ENCODE peak calls at places on chromosomes 2 and 18, in seven cellular contexts. One of them, this sample, is unnamed. For H3K27me3 and H3K9me3, the result is how much of the 10 kb centered on the place peaks cover.

GRCh38 chr2:213306320-213306942 is 22.2 kb downstream of the SPAG16 start:
- DNase-seq in right cardiac atrium: peak
- DNase-seq in right lobe of liver: peak
- DNase-seq in right atrium auricular region: no peak
- DNase-seq in IMR-90: peak
- DNase-seq in RWPE2: no peak
- DNase-seq in cardiac muscle cell: no peak
- DNase-seq in this sample: peak

GRCh38 chr2:156999657-157000056 is 257.8 kb upstream of the GALNT5 start:
- DNase-seq in right cardiac atrium: no peak
- DNase-seq in right lobe of liver: no peak
- DNase-seq in right atrium auricular region: no peak
- DNase-seq in IMR-90: no peak
- DNase-seq in RWPE2: no peak
- DNase-seq in cardiac muscle cell: no peak
- DNase-seq in this sample: no peak

GRCh38 chr2:111673526-111673925 is 210.5 kb downstream of the ANAPC1 start:
- DNase-seq in right cardiac atrium: no peak
- DNase-seq in right lobe of liver: peak
- DNase-seq in right atrium auricular region: peak
- DNase-seq in IMR-90: no peak
- DNase-seq in RWPE2: no peak
- DNase-seq in cardiac muscle cell: peak
- DNase-seq in this sample: no peak

GRCh38 chr2:72915907-72916742 is 1.2 kb upstream of the EMX1 start:
- DNase-seq in right cardiac atrium: peak
- DNase-seq in right lobe of liver: peak
- DNase-seq in right atrium auricular region: no peak
- DNase-seq in IMR-90: no peak
- DNase-seq in RWPE2: no peak
- DNase-seq in cardiac muscle cell: peak
- DNase-seq in this sample: peak

GRCh38 chr18:5977022-5977421 is 81.7 kb upstream of the TMEM200C start:
- DNase-seq in right cardiac atrium: no peak
- DNase-seq in right lobe of liver: no peak
- DNase-seq in right atrium auricular region: no peak
- DNase-seq in IMR-90: no peak
- DNase-seq in RWPE2: no peak
- DNase-seq in cardiac muscle cell: no peak
- DNase-seq in this sample: no peak

GRCh38 chr18:76416935-76417334 is 78.1 kb downstream of the ZNF516 start:
- DNase-seq in right cardiac atrium: no peak
- DNase-seq in right lobe of liver: no peak
- DNase-seq in right atrium auricular region: no peak
- DNase-seq in IMR-90: peak
- DNase-seq in RWPE2: no peak
- DNase-seq in cardiac muscle cell: no peak
- DNase-seq in this sample: no peak

GRCh38 chr18:75062297-75062886 is 146.5 kb downstream of the PTGR3 start:
- DNase-seq in right cardiac atrium: no peak
- DNase-seq in right lobe of liver: no peak
- DNase-seq in right atrium auricular region: no peak
- DNase-seq in IMR-90: no peak
- DNase-seq in RWPE2: no peak
- DNase-seq in cardiac muscle cell: no peak
- DNase-seq in this sample: no peak

GRCh38 chr2:216740557-216741222 is 45.3 kb upstream of the IGFBP5 start:
- DNase-seq in right cardiac atrium: peak
- DNase-seq in right lobe of liver: peak
- DNase-seq in right atrium auricular region: no peak
- DNase-seq in IMR-90: peak
- DNase-seq in RWPE2: no peak
- DNase-seq in cardiac muscle cell: no peak
- DNase-seq in this sample: no peak

GRCh38 chr2:173043466-173043865 is 32.2 kb upstream of the MAP3K20 start:
- DNase-seq in right cardiac atrium: peak
- DNase-seq in right lobe of liver: peak
- DNase-seq in right atrium auricular region: no peak
- DNase-seq in IMR-90: no peak
- DNase-seq in RWPE2: no peak
- DNase-seq in cardiac muscle cell: no peak
- DNase-seq in this sample: no peak

GRCh38 chr18:50080932-50081560 is 113.9 kb downstream of the MYO5B start:
- DNase-seq in right cardiac atrium: no peak
- DNase-seq in right lobe of liver: no peak
- DNase-seq in right atrium auricular region: no peak
- DNase-seq in IMR-90: no peak
- DNase-seq in RWPE2: no peak
- DNase-seq in cardiac muscle cell: no peak
- DNase-seq in this sample: no peak

GRCh38 chr2:240816584-240817495 is 3.2 kb downstream of the KIF1A start:
- DNase-seq in right cardiac atrium: peak
- DNase-seq in right lobe of liver: no peak
- DNase-seq in right atrium auricular region: no peak
- DNase-seq in IMR-90: no peak
- DNase-seq in RWPE2: no peak
- DNase-seq in cardiac muscle cell: no peak
- DNase-seq in this sample: peak

GRCh38 chr2:203534486-203535077 is 519 bp downstream of the RAPH1 start:
- DNase-seq in right cardiac atrium: peak
- DNase-seq in right lobe of liver: peak
- DNase-seq in right atrium auricular region: no peak
- DNase-seq in IMR-90: no peak
- DNase-seq in RWPE2: peak
- DNase-seq in cardiac muscle cell: peak
- DNase-seq in this sample: no peak

GRCh38 chr18:46113751-46114150 is 9.6 kb downstream of the HAUS1 start:
- DNase-seq in right cardiac atrium: no peak
- DNase-seq in right lobe of liver: no peak
- DNase-seq in right atrium auricular region: no peak
- DNase-seq in IMR-90: no peak
- DNase-seq in RWPE2: no peak
- DNase-seq in cardiac muscle cell: no peak
- DNase-seq in this sample: no peak

GRCh38 chr2:15763106-15763821 is 171.6 kb downstream of the DDX1 start:
- DNase-seq in right cardiac atrium: no peak
- DNase-seq in right lobe of liver: no peak
- DNase-seq in right atrium auricular region: peak
- DNase-seq in IMR-90: no peak
- DNase-seq in RWPE2: no peak
- DNase-seq in cardiac muscle cell: no peak
- DNase-seq in this sample: no peak

GRCh38 chr2:66435963-66436362 is 1.0 kb downstream of the MEIS1 start:
- DNase-seq in right cardiac atrium: no peak
- DNase-seq in right lobe of liver: no peak
- DNase-seq in right atrium auricular region: no peak
- DNase-seq in IMR-90: no peak
- DNase-seq in RWPE2: no peak
- DNase-seq in cardiac muscle cell: no peak
- DNase-seq in this sample: no peak
- H3K27me3 ChIP-seq in right cardiac atrium: under half
- H3K27me3 ChIP-seq in right lobe of liver: under half
- H3K27me3 ChIP-seq in right atrium auricular region: under half
- H3K27me3 ChIP-seq in IMR-90: under half
- H3K27me3 ChIP-seq in RWPE2: under half
- H3K27me3 ChIP-seq in cardiac muscle cell: under half
- H3K27me3 ChIP-seq in this sample: under half

DNA sequence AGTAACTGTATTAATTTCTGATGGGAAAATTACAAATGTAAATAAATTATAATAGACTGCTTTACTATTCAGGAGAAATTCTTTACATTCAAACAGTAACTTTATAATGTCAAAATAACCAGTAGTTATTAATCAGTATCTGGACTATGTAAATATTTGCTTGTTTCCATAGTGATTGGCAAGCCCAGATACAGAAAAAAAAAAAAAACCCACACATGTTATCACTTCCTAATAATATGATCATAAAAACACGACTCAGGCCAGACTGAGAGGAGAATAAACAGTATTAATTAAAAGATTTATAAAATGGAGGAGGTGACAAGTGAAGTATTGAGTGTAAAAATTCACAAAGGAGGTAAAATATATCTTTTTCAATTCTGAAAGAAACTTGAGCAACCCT is 476.1 kb downstream of the TXNL1 start:
- DNase-seq in right cardiac atrium: no peak
- DNase-seq in right lobe of liver: no peak
- DNase-seq in right atrium auricular region: no peak
- DNase-seq in IMR-90: peak
- DNase-seq in RWPE2: no peak
- DNase-seq in cardiac muscle cell: no peak
- DNase-seq in this sample: no peak
- H3K9me3 ChIP-seq in right cardiac atrium: under half
- H3K9me3 ChIP-seq in right lobe of liver: under half
- H3K9me3 ChIP-seq in right atrium auricular region: under half
- H3K9me3 ChIP-seq in IMR-90: under half
- H3K9me3 ChIP-seq in RWPE2: under half
- H3K9me3 ChIP-seq in cardiac muscle cell: under half
- H3K9me3 ChIP-seq in this sample: under half

GRCh38 chr18:48121752-48122151 is 191.3 kb upstream of the SMAD2 start:
- DNase-seq in right cardiac atrium: no peak
- DNase-seq in right lobe of liver: no peak
- DNase-seq in right atrium auricular region: no peak
- DNase-seq in IMR-90: no peak
- DNase-seq in RWPE2: no peak
- DNase-seq in cardiac muscle cell: no peak
- DNase-seq in this sample: no peak
- H3K27me3 ChIP-seq in right cardiac atrium: under half
- H3K27me3 ChIP-seq in right lobe of liver: under half
- H3K27me3 ChIP-seq in right atrium auricular region: under half
- H3K27me3 ChIP-seq in IMR-90: under half
- H3K27me3 ChIP-seq in RWPE2: under half
- H3K27me3 ChIP-seq in cardiac muscle cell: under half
- H3K27me3 ChIP-seq in this sample: under half

GRCh38 chr2:112841399-112842044 is 4.9 kb upstream of the IL1B start:
- DNase-seq in right cardiac atrium: no peak
- DNase-seq in right lobe of liver: no peak
- DNase-seq in right atrium auricular region: no peak
- DNase-seq in IMR-90: no peak
- DNase-seq in RWPE2: no peak
- DNase-seq in cardiac muscle cell: no peak
- DNase-seq in this sample: no peak
- H3K9me3 ChIP-seq in right cardiac atrium: under half
- H3K9me3 ChIP-seq in right lobe of liver: under half
- H3K9me3 ChIP-seq in right atrium auricular region: under half
- H3K9me3 ChIP-seq in IMR-90: under half
- H3K9me3 ChIP-seq in RWPE2: under half
- H3K9me3 ChIP-seq in cardiac muscle cell: under half
- H3K9me3 ChIP-seq in this sample: under half

GRCh38 chr2:176555781-176556180 is 286.5 kb downstream of the MTX2 start:
- DNase-seq in right cardiac atrium: no peak
- DNase-seq in right lobe of liver: no peak
- DNase-seq in right atrium auricular region: no peak
- DNase-seq in IMR-90: no peak
- DNase-seq in RWPE2: no peak
- DNase-seq in cardiac muscle cell: no peak
- DNase-seq in this sample: no peak

GRCh38 chr2:176554107-176555048 is 285.1 kb downstream of the MTX2 start:
- DNase-seq in right cardiac atrium: no peak
- DNase-seq in right lobe of liver: no peak
- DNase-seq in right atrium auricular region: peak
- DNase-seq in IMR-90: peak
- DNase-seq in RWPE2: no peak
- DNase-seq in cardiac muscle cell: peak
- DNase-seq in this sample: no peak

GRCh38 chr2:176553685-176554106 is 284.5 kb downstream of the MTX2 start:
- DNase-seq in right cardiac atrium: peak
- DNase-seq in right lobe of liver: peak
- DNase-seq in right atrium auricular region: peak
- DNase-seq in IMR-90: peak
- DNase-seq in RWPE2: peak
- DNase-seq in cardiac muscle cell: peak
- DNase-seq in this sample: peak

GRCh38 chr2:176555112-176555511 is 285.9 kb downstream of the MTX2 start:
- DNase-seq in right cardiac atrium: no peak
- DNase-seq in right lobe of liver: no peak
- DNase-seq in right atrium auricular region: no peak
- DNase-seq in IMR-90: no peak
- DNase-seq in RWPE2: no peak
- DNase-seq in cardiac muscle cell: no peak
- DNase-seq in this sample: no peak

DNA sequence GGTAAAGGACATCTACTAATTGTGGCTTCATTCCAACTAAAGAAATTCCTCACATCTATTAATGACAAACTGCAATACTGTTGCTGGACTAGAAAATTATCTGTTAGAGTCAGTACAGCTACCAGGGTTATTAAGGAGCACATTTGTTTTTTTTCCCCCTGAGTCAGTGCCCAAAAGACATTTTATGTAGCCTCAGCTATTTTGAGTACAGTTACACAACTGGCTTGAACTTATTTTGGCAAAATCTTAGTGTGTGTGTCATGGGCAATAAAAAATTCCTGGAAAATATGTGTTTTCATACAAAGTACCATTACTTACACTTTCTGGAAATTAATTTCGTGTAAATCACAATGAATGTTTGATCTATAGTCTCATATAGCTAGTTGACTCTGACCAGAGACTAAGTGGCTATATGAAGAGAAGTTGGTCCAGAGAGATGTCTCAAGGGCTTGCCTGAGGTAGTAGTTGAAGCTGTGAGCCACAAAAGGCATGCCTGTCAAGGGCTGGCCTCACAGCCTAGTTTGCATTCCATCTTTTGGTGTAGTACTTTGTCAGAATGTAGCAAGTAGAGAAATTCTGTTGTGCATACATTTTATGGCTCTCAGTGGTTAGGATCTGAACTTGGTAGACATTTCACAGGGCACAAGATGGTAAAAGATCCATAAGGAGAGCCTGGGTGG is 283.4 kb downstream of the MTX2 start:
- DNase-seq in right cardiac atrium: no peak
- DNase-seq in right lobe of liver: no peak
- DNase-seq in right atrium auricular region: no peak
- DNase-seq in IMR-90: peak
- DNase-seq in RWPE2: no peak
- DNase-seq in cardiac muscle cell: no peak
- DNase-seq in this sample: peak
- H3K27me3 ChIP-seq in right cardiac atrium: under half
- H3K27me3 ChIP-seq in right lobe of liver: under half
- H3K27me3 ChIP-seq in right atrium auricular region: under half
- H3K27me3 ChIP-seq in IMR-90: under half
- H3K27me3 ChIP-seq in RWPE2: under half
- H3K27me3 ChIP-seq in cardiac muscle cell: half or more
- H3K27me3 ChIP-seq in this sample: under half

DNA sequence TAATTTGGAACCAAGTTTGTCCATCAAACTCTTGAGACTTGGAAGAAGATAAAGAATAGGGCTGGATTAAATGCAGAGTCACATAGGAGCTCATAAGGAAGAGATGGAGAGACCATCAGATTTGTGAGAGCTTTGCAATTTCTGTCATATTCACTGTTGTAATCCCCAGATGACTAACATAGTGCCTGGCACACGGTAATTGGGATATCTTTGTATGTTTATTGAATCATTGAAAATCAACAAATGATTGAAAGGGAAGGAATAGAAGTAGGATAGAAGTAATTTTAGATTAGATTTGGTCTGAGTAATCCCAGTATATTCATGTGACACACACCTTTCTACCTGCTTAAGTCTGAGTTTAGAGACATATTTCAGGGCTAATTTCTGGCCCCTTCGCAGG is 75.4 kb downstream of the LCLAT1 start:
- DNase-seq in right cardiac atrium: no peak
- DNase-seq in right lobe of liver: no peak
- DNase-seq in right atrium auricular region: no peak
- DNase-seq in IMR-90: no peak
- DNase-seq in RWPE2: no peak
- DNase-seq in cardiac muscle cell: no peak
- DNase-seq in this sample: no peak
- H3K9me3 ChIP-seq in right cardiac atrium: under half
- H3K9me3 ChIP-seq in right lobe of liver: under half
- H3K9me3 ChIP-seq in right atrium auricular region: under half
- H3K9me3 ChIP-seq in IMR-90: under half
- H3K9me3 ChIP-seq in RWPE2: under half
- H3K9me3 ChIP-seq in cardiac muscle cell: under half
- H3K9me3 ChIP-seq in this sample: under half

GRCh38 chr2:232473467-232473890 is 14.2 kb downstream of the ECEL1 start:
- DNase-seq in right cardiac atrium: no peak
- DNase-seq in right lobe of liver: no peak
- DNase-seq in right atrium auricular region: no peak
- DNase-seq in IMR-90: no peak
- DNase-seq in RWPE2: no peak
- DNase-seq in cardiac muscle cell: peak
- DNase-seq in this sample: no peak
- H3K27me3 ChIP-seq in right cardiac atrium: under half
- H3K27me3 ChIP-seq in right lobe of liver: under half
- H3K27me3 ChIP-seq in right atrium auricular region: under half
- H3K27me3 ChIP-seq in IMR-90: under half
- H3K27me3 ChIP-seq in RWPE2: under half
- H3K27me3 ChIP-seq in cardiac muscle cell: half or more
- H3K27me3 ChIP-seq in this sample: under half